ENCODE peak calls at places on chromosomes 2 and 18, in six cellular contexts. E is HCT116, T is SK-N-SH, B is K562, S is HepG2, X is H1. G is an unnamed sample.

GRCh38 chr2:11203480-11203879 is 48.2 kb downstream of the SLC66A3 start:
- DNase-seq in E (peak), T (no peak), B (no peak), S (no peak), X (no peak), G (no peak)

GRCh38 chr2:101116841-101117552 is 34.2 kb downstream of the TBC1D8 start:
- DNase-seq in E (no peak), T (no peak), B (no peak), S (peak), X (no peak), G (no peak)

GRCh38 chr2:205702576-205702975 is 20.3 kb downstream of the NRP2 start:
- DNase-seq in E (no peak), T (no peak), B (no peak), S (peak), X (no peak), G (no peak)

GRCh38 chr2:239826786-239827510 is 198.2 kb downstream of the NDUFA10 start:
- DNase-seq in E (no peak), T (peak), B (no peak), S (no peak), X (no peak), G (no peak)

GRCh38 chr2:20136149-20136548 is 84.7 kb upstream of the LAPTM4A start:
- DNase-seq in E (no peak), T (no peak), B (no peak), S (no peak), X (no peak), G (peak)

GRCh38 chr2:105775809-105776559 is 31.3 kb downstream of the NCK2 start:
- DNase-seq in E (no peak), T (peak), B (no peak), S (no peak), X (no peak), G (no peak)

GRCh38 chr2:211157211-211157610 is 600.8 kb downstream of the CPS1 start:
- DNase-seq in E (no peak), T (no peak), B (no peak), S (no peak), X (no peak), G (no peak)

GRCh38 chr2:9663008-9663879 is 32.4 kb upstream of the YWHAQ start:
- DNase-seq in E (no peak), T (no peak), B (no peak), S (no peak), X (no peak), G (no peak)

GRCh38 chr18:46374850-46375249 is 270.7 kb downstream of the HAUS1 start:
- DNase-seq in E (no peak), T (peak), B (peak), S (no peak), X (no peak), G (peak)

GRCh38 chr2:174259981-174260380 is 11.6 kb upstream of the OLA1 start:
- DNase-seq in E (no peak), T (no peak), B (no peak), S (no peak), X (no peak), G (no peak)

GRCh38 chr2:236179653-236180500 is 11.7 kb upstream of the GBX2 start:
- DNase-seq in E (no peak), T (peak), B (no peak), S (no peak), X (no peak), G (no peak)

GRCh38 chr2:15816226-15816625 is 124.1 kb upstream of the MYCN start:
- DNase-seq in E (no peak), T (no peak), B (no peak), S (no peak), X (no peak), G (no peak)

GRCh38 chr18:37955201-37955600 is 389.6 kb upstream of the CELF4 start:
- DNase-seq in E (no peak), T (no peak), B (no peak), S (no peak), X (no peak), G (no peak)

GRCh38 chr2:15177103-15177502 is 384.0 kb downstream of the NBAS start:
- DNase-seq in E (peak), T (no peak), B (no peak), S (no peak), X (no peak), G (no peak)

GRCh38 chr2:54459037-54459441 is 2.9 kb downstream of the SPTBN1 start:
- DNase-seq in E (no peak), T (no peak), B (no peak), S (no peak), X (no peak), G (no peak)

GRCh38 chr2:127641846-127642510 is 4.0 kb upstream of the GPR17 start:
- DNase-seq in E (no peak), T (no peak), B (no peak), S (no peak), X (no peak), G (no peak)

GRCh38 chr2:28172114-28172898 is 220.4 kb upstream of the FOSL2 start:
- DNase-seq in E (no peak), T (no peak), B (no peak), S (peak), X (no peak), G (no peak)

GRCh38 chr2:126795661-126796060 is 103.0 kb upstream of the TEX51 start:
- DNase-seq in E (no peak), T (no peak), B (no peak), S (no peak), X (no peak), G (no peak)

GRCh38 chr2:232508246-232508645 is 11.9 kb upstream of the PRSS56 start:
- DNase-seq in E (no peak), T (no peak), B (no peak), S (no peak), X (no peak), G (no peak)

GRCh38 chr2:133380991-133381390 is 187.3 kb downstream of the NCKAP5 start:
- DNase-seq in E (no peak), T (no peak), B (no peak), S (no peak), X (no peak), G (no peak)

GRCh38 chr2:207487650-207488315 is 42.0 kb upstream of the CREB1 start:
- DNase-seq in E (peak), T (no peak), B (no peak), S (no peak), X (no peak), G (no peak)

GRCh38 chr2:167333245-167333644 is 445.0 kb downstream of the XIRP2 start:
- DNase-seq in E (no peak), T (no peak), B (no peak), S (no peak), X (no peak), G (no peak)

GRCh38 chr2:227374158-227374557 is 4.9 kb downstream of the TM4SF20 start:
- DNase-seq in E (no peak), T (no peak), B (no peak), S (no peak), X (no peak), G (no peak)

GRCh38 chr2:237422309-237422708 is 8.3 kb upstream of the COL6A3 start:
- DNase-seq in E (no peak), T (no peak), B (no peak), S (no peak), X (no peak), G (no peak)

GRCh38 chr2:19767876-19768275 is 133.9 kb downstream of the TTC32 start:
- DNase-seq in E (no peak), T (no peak), B (no peak), S (no peak), X (no peak), G (no peak)

GRCh38 chr2:241432824-241433448 is 75.4 kb downstream of the STK25 start:
- DNase-seq in E (no peak), T (no peak), B (no peak), S (peak), X (no peak), G (no peak)

GRCh38 chr2:6676245-6676644 is 189.5 kb downstream of the CMPK2 start:
- DNase-seq in E (no peak), T (no peak), B (no peak), S (no peak), X (no peak), G (no peak)

GRCh38 chr2:19408592-19408991 is 50.2 kb upstream of the OSR1 start:
- DNase-seq in E (no peak), T (no peak), B (no peak), S (peak), X (no peak), G (no peak)

GRCh38 chr2:37692731-37693130 is 21.3 kb upstream of the CDC42EP3 start:
- DNase-seq in E (no peak), T (no peak), B (no peak), S (no peak), X (no peak), G (no peak)

GRCh38 chr2:37689751-37690150 is 18.3 kb upstream of the CDC42EP3 start:
- DNase-seq in E (no peak), T (no peak), B (no peak), S (no peak), X (no peak), G (peak)

GRCh38 chr2:37684809-37685208 is 13.4 kb upstream of the CDC42EP3 start:
- DNase-seq in E (no peak), T (no peak), B (no peak), S (no peak), X (no peak), G (no peak)

GRCh38 chr2:37686792-37687595 is 15.6 kb upstream of the CDC42EP3 start:
- DNase-seq in E (no peak), T (no peak), B (no peak), S (no peak), X (no peak), G (no peak)

GRCh38 chr2:37688771-37689468 is 17.5 kb upstream of the CDC42EP3 start:
- DNase-seq in E (no peak), T (no peak), B (no peak), S (no peak), X (no peak), G (no peak)
- TF ChIP-seq JUND in E (no peak), T (peak), B (no peak), S (no peak), X (no peak), G (no peak)

GRCh38 chr2:171008550-171009205 is 79.6 kb downstream of the GORASP2 start:
- DNase-seq in E (no peak), T (no peak), B (no peak), S (no peak), X (no peak), G (no peak)

GRCh38 chr2:171009386-171009785 is 80.3 kb downstream of the GORASP2 start:
- DNase-seq in E (no peak), T (no peak), B (no peak), S (no peak), X (no peak), G (no peak)

GRCh38 chr2:170999654-171000053 is 70.6 kb downstream of the GORASP2 start:
- DNase-seq in E (no peak), T (no peak), B (no peak), S (no peak), X (no peak), G (no peak)

GRCh38 chr2:171004833-171005232 is 75.8 kb downstream of the GORASP2 start:
- DNase-seq in E (no peak), T (no peak), B (no peak), S (no peak), X (no peak), G (no peak)

DNA sequence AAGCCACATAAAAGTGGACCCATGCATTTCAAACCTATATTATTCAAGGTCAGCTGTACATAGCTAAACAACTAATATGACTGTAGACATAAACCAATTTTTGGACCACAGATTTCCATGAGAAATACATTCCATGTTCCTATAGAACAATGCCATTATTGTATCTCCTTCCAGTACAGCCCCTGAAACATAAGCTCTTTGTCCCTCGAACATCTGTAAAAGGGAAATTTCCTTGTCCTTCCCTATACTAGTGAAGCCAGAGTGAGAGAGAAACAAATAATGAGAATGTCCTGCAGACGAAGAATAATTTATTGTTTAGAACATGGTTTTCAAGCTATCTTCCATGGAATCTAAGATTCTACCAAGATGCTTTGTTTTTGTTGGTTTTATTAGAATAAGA is 75.3 kb downstream of the GORASP2 start:
- DNase-seq in E (no peak), T (no peak), B (no peak), S (peak), X (no peak), G (no peak)
- TF ChIP-seq JUND in E (no peak), T (no peak), B (no peak), S (no peak), X (no peak), G (no peak)

GRCh38 chr2:96815326-96816126 is 542 bp upstream of the CNNM3 start:
- DNase-seq in E (no peak), T (peak), B (no peak), S (peak), X (no peak), G (no peak)
- TF ChIP-seq JUND in E (no peak), T (no peak), B (no peak), S (no peak), X (no peak), G (no peak)

GRCh38 chr18:32919799-32920198 is 147.0 kb upstream of the KLHL14 start:
- DNase-seq in E (no peak), T (peak), B (no peak), S (peak), X (peak), G (peak)

GRCh38 chr18:32918692-32919250 is 145.9 kb upstream of the KLHL14 start:
- DNase-seq in E (no peak), T (no peak), B (no peak), S (no peak), X (no peak), G (no peak)

GRCh38 chr18:32922951-32923430 is 150.2 kb upstream of the KLHL14 start:
- DNase-seq in E (no peak), T (no peak), B (no peak), S (no peak), X (no peak), G (no peak)

GRCh38 chr18:32915526-32915925 is 142.7 kb upstream of the KLHL14 start:
- DNase-seq in E (no peak), T (no peak), B (no peak), S (no peak), X (no peak), G (no peak)

DNA sequence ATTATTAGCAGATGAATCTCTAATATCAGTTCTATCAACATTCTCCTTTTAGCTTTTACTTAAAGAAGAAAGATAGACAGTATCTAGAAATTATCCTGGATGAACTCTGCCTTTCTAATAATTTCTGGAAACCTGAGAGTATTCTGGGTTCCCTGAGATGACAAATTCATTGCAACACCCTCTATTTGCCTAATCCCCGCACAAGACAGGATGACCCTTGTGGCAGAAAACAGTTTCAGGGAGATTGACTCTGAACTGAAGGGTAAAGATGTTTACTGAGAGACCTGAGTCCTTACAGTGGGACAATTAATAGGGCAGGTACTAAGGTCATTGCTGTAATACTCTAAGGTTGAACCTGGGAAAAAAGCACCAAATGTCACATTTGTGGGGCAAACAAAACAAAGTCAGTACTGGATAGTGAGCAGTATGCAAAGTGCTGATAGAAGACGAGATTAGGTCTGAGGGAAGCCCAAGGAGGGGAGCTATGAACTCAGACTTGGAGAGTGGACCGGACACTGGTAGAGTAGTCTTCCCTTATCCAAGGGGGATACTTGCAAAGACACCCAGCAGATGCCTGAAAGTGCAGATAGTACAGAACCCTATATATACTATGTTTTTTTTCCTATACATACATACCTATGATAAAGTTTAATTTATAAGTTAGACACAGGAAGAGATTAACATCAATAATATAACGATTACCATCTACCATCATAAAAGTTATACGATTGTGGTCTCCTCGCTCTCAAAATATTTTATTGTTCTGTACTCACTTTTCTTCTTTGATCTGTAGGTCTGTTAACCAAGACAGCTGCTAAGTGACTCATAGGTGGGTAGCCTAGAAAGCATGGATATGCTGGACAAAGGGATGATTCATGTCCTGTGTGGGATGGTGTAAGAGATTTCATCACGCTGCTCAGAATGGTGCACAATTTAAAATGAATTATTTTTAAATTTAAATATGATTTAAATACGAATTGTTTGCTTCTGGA is 148.3 kb upstream of the KLHL14 start:
- DNase-seq in E (no peak), T (no peak), B (no peak), S (peak), X (no peak), G (no peak)
- TF ChIP-seq JUND in E (peak), T (peak), B (no peak), S (no peak), X (no peak), G (no peak)

GRCh38 chr2:29923110-29923721 is 1.8 kb upstream of the ALK start:
- DNase-seq in E (peak), T (peak), B (peak), S (peak), X (no peak), G (peak)

GRCh38 chr2:29916571-29916970 is 4.8 kb downstream of the ALK start:
- DNase-seq in E (no peak), T (peak), B (no peak), S (no peak), X (no peak), G (no peak)

GRCh38 chr2:29920130-29920577 is 1.2 kb downstream of the ALK start:
- DNase-seq in E (no peak), T (no peak), B (peak), S (no peak), X (no peak), G (no peak)

GRCh38 chr2:29921560-29921915 is at the start of gene ALK:
- DNase-seq in E (no peak), T (peak), B (peak), S (peak), X (peak), G (peak)

DNA sequence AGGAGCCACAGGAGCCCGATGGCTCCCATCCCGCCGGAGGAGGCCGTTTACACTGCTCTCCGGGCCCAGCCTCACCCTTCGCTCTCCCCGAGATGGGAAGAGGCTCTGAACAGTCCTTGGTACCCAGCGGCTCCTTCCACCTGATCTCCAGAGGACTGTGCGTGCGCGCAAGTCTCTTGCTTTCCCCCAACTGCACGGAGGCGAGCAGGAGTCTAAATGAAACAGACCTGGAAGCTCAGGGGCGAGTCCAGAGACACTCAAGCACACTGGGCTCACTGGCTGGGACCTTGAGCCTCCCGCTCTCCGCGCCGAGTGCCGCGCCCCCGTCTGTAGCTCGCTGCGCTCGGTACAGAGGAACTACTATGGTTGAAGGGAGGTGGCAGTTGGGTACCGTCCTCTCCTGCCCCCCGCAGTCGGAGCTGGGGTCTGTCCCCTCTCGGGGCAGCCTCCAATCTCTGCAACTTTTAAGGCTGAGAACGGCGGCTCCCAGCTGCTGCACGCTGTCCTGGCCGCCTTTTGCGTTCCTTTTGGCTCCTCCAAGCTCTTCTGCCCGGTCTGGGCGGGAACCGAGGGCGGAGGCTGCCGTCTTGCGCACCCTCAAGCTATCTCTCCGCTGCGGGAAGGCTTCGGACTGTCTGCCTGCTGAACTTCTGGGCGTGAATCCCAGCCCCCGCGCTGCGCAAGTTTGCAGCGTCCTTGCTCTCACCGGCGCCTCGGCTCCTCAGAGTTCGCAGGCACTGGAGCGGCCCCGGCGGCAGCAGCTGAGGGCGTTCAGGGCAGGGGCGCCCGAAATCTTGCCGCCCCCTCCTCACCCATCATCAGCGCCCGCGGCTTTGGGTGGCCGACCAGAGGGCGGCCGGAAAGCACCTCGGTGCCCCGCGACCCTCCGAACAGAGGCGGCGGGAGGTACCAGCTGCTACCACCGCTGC is 491 bp downstream of the ALK start:
- DNase-seq in E (no peak), T (peak), B (no peak), S (no peak), X (no peak), G (no peak)
- TF ChIP-seq JUND in E (no peak), T (no peak), B (no peak), S (no peak), X (no peak), G (no peak)

DNA sequence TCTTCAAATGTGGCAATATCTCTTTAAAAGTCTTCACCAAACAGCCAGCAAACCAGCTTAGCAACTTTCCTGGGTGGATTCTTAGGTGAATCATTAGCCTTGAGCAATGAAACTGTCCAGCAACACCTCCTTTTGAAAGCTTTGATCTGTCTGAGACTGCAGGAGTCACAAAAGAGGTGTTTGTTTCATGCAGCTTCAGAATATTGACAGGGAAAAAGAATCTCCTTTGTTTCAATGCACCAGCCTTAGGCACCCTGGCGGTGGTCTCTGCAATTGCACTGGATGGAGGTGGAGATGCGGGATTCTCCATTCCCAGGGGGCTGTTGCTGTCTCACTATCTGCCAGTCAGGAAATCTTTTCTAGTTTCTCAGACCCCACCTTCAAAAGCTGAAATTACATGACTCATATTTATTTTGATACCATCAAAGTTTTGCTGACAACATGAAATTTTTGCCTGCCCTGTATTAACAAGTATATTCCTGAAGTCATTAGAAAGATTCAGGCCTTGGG is 76.0 kb upstream of the DSG1 start:
- DNase-seq in E (peak), T (peak), B (peak), S (peak), X (peak), G (peak)
- TF ChIP-seq JUND in E (peak), T (no peak), B (no peak), S (peak), X (no peak), G (peak)

G was measured in T47D.